ENCODE peak calls at places on chromosomes 3 and 15, in seven cellular contexts. F, L, J, M, E, Q and N are unnamed samples.

GRCh38 chr3:191637611-191638010 is 176.6 kb downstream of the PYDC2 start:
- DNase-seq in Q (no peak), J (no peak), M (no peak), E (no peak), F (no peak), L (no peak), N (no peak)

GRCh38 chr3:134952372-134952771 is 157.3 kb downstream of the EPHB1 start:
- DNase-seq in Q (no peak), L (no peak), M (no peak), F (no peak), J (no peak), E (no peak), N (no peak)

GRCh38 chr3:49668414-49668797 is 5.7 kb upstream of the APEH start:
- DNase-seq in Q (no peak), M (no peak), J (no peak), E (no peak), L (peak), F (no peak), N (no peak)

GRCh38 chr15:44798815-44799214 is 62.5 kb downstream of the TRIM69 start:
- DNase-seq in M (no peak), Q (no peak), E (no peak), J (no peak), F (no peak), L (peak), N (no peak)

GRCh38 chr15:40984406-40984805 is 31.1 kb downstream of the CHAC1 start:
- DNase-seq in E (no peak), M (no peak), J (no peak), L (no peak), F (no peak), Q (no peak), N (no peak)

GRCh38 chr3:53328750-53329149 is 18.6 kb downstream of the DCP1A start:
- DNase-seq in E (no peak), L (no peak), F (no peak), J (no peak), Q (no peak), M (no peak), N (no peak)

GRCh38 chr3:29922990-29923746 is 642.3 kb downstream of the RBMS3 start:
- DNase-seq in F (no peak), E (peak), M (no peak), Q (no peak), L (peak), J (no peak), N (no peak)

GRCh38 chr15:39934415-39935044 is 615 bp downstream of the EIF2AK4 start:
- DNase-seq in Q (no peak), L (peak), F (no peak), J (no peak), E (peak), M (no peak), N (no peak)

GRCh38 chr3:64489361-64490044 is 198.3 kb downstream of the ADAMTS9 start:
- DNase-seq in J (peak), M (no peak), Q (peak), E (no peak), F (no peak), L (no peak), N (no peak)

GRCh38 chr15:45704329-45705249 is 69.8 kb downstream of the SQOR start:
- DNase-seq in E (no peak), M (no peak), Q (no peak), F (peak), L (no peak), J (peak), N (no peak)

GRCh38 chr15:65580287-65580686 is 30.6 kb downstream of the INTS14 start:
- DNase-seq in E (peak), M (no peak), F (no peak), J (no peak), Q (no peak), L (peak), N (no peak)

GRCh38 chr15:64004582-64004981 is 41.7 kb downstream of the DAPK2 start:
- DNase-seq in F (no peak), M (no peak), L (peak), E (no peak), Q (no peak), J (no peak), N (no peak)

GRCh38 chr3:33187368-33187634 is 31.3 kb downstream of the SUSD5 start:
- DNase-seq in Q (no peak), E (no peak), F (no peak), M (no peak), J (no peak), L (no peak), N (no peak)

GRCh38 chr3:29381595-29381994 is 100.7 kb downstream of the RBMS3 start:
- DNase-seq in E (peak), Q (no peak), J (no peak), L (no peak), F (no peak), M (no peak), N (no peak)

GRCh38 chr3:123344175-123344908 is 104.5 kb downstream of the ADCY5 start:
- DNase-seq in J (no peak), M (no peak), F (no peak), Q (no peak), E (peak), L (no peak), N (no peak)

GRCh38 chr15:88834211-88834812 is 31.1 kb downstream of the ACAN start:
- DNase-seq in E (peak), L (no peak), M (no peak), Q (no peak), F (no peak), J (peak), N (peak)

GRCh38 chr3:183895296-183895695 is 10.6 kb upstream of the PARL start:
- DNase-seq in J (no peak), M (peak), Q (no peak), E (peak), L (peak), F (no peak), N (no peak)

GRCh38 chr3:124606180-124606579 is 124.1 kb upstream of the UMPS start:
- DNase-seq in L (no peak), Q (no peak), E (no peak), M (no peak), J (no peak), F (no peak), N (no peak)

GRCh38 chr3:159914421-159914820 is 74.2 kb upstream of the IL12A start:
- DNase-seq in E (peak), M (no peak), Q (no peak), F (no peak), J (no peak), L (no peak), N (no peak)

GRCh38 chr3:111534701-111535100 is 7.3 kb upstream of the CD96 start:
- DNase-seq in Q (no peak), F (no peak), J (no peak), L (no peak), E (peak), M (no peak), N (no peak)

GRCh38 chr3:71444861-71445259 is 138.7 kb downstream of the FOXP1 start:
- DNase-seq in J (no peak), F (no peak), Q (no peak), E (no peak), L (no peak), M (no peak), N (no peak)

GRCh38 chr3:155619118-155619915 is 125.6 kb downstream of the PLCH1 start:
- DNase-seq in E (no peak), M (no peak), Q (no peak), J (no peak), F (no peak), L (no peak), N (no peak)

GRCh38 chr3:42035007-42035406 is 56.1 kb upstream of the TRAK1 start:
- DNase-seq in E (no peak), F (no peak), L (no peak), J (no peak), Q (no peak), M (no peak), N (no peak)

GRCh38 chr3:106281231-106281630 is 412.4 kb upstream of the CBLB start:
- DNase-seq in L (no peak), E (peak), M (no peak), F (no peak), J (no peak), Q (no peak), N (no peak)

GRCh38 chr15:41512512-41513281 is 930 bp downstream of the LTK start:
- DNase-seq in Q (no peak), F (no peak), J (no peak), E (no peak), L (no peak), M (no peak), N (no peak)

GRCh38 chr3:183577336-183577735 is 21.8 kb upstream of the KLHL6 start:
- DNase-seq in Q (no peak), M (no peak), L (no peak), J (no peak), E (no peak), F (no peak), N (no peak)

GRCh38 chr3:124636101-124636862 is 94.0 kb upstream of the UMPS start:
- DNase-seq in Q (no peak), F (no peak), E (no peak), J (no peak), M (no peak), L (no peak), N (no peak)

GRCh38 chr15:92807971-92808571 is 92.1 kb upstream of the CHD2 start:
- DNase-seq in Q (no peak), L (no peak), F (no peak), J (no peak), E (peak), M (no peak), N (peak)

GRCh38 chr3:34185301-34185700 is 386.9 kb downstream of the PDCD6IP start:
- DNase-seq in L (no peak), J (no peak), M (no peak), Q (no peak), E (no peak), F (no peak), N (no peak)